ENCODE peak calls at places on chromosomes 3 and 15, in seven cellular contexts. N, Y, F, Z, P, L and Q are unnamed samples.

GRCh38 chr3:127480196-127480933 is 110.2 kb downstream of the TPRA1 start:
- DNase-seq in N (no peak), Y (no peak), F (no peak), Z (no peak), P (no peak), L (no peak), Q (no peak)

GRCh38 chr3:175335229-175335628 is 476.1 kb downstream of the NAALADL2 start:
- DNase-seq in N (peak; percentile 14), Y (peak; percentile 84), F (no peak), Z (peak; percentile 51), P (no peak), L (no peak), Q (no peak)

GRCh38 chr3:1583044-1583443 is 490.2 kb downstream of the CNTN6 start:
- DNase-seq in N (no peak), Y (no peak), F (no peak), Z (no peak), P (no peak), L (no peak), Q (no peak)

GRCh38 chr15:36778516-36778915 is 199.1 kb downstream of the CDIN1 start:
- DNase-seq in N (no peak), Y (no peak), F (no peak), Z (peak; percentile 81), P (no peak), L (no peak), Q (no peak)

GRCh38 chr3:29697989-29698388 is 417.1 kb downstream of the RBMS3 start:
- DNase-seq in N (peak; percentile 63), Y (no peak), F (no peak), Z (peak; percentile 58), P (no peak), L (no peak), Q (no peak)

GRCh38 chr15:75640483-75641175 is 605 bp upstream of the IMP3 start:
- DNase-seq in N (peak; percentile 50), Y (peak; percentile 20), F (no peak), Z (peak; percentile 45), P (no peak), L (no peak), Q (peak; percentile 53)

GRCh38 chr3:59126436-59126835 is 76.6 kb upstream of the CFAP20DC start:
- DNase-seq in N (no peak), Y (no peak), F (no peak), Z (no peak), P (no peak), L (no peak), Q (no peak)

GRCh38 chr3:194598771-194599557 is 34.3 kb downstream of the TMEM44 start:
- DNase-seq in N (peak; percentile 95), Y (no peak), F (no peak), Z (peak; percentile 88), P (no peak), L (no peak), Q (no peak)

GRCh38 chr3:71143493-71143892 is 440.0 kb downstream of the FOXP1 start:
- DNase-seq in N (no peak), Y (no peak), F (no peak), Z (no peak), P (no peak), L (no peak), Q (no peak)

DNA sequence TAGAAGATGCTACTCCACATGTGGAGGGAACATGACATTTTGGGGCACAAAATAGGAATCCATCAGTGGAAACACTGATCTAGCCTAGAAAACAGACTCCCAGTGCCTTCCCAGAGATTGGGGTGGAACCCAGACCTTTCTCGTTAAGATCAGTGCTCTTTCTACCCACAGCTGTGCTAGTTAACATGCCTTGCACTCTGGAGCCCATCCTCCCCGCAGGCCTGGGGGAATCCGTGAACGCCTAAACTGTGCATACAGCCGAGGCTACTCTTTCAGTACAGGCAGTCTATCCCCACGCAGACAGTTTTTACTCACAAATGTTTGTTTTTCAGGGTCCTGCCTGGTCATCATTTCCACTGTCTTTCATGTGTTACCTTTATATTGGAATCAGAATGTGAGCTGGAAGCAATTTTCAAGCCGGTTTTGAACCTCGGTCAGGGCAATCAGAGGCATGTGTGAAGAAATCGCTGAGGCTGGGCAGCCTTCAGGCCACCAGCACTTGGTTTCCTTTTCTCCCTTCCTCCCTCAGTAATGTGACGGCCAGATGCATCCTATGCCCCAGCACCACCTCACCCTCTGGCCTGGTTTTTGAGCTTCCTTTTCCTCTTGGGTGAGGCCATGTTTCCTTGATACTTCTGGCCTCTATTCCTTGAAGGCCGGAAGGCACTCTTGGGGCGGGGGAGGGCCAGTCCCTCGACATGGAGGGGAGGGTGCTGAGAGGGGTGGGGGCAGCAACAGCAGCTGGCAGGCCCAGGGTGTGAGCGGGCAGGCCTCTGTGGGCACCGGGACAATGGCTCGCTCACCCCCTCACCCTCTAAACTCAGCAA is 123.6 kb upstream of the GALNT15 start:
- DNase-seq in N (no peak), Y (no peak), F (no peak), Z (no peak), P (no peak), L (no peak), Q (no peak)
- H3K9ac ChIP-seq in N (peak overlapping the region; percentile 55), Y (no peak overlapping the region), F (no peak overlapping the region), Z (no peak overlapping the region), P (no peak overlapping the region), L (no peak overlapping the region), Q (no peak overlapping the region)

GRCh38 chr3:139528281-139528680 is 11.3 kb downstream of the RBP1 start:
- DNase-seq in N (no peak), Y (no peak), F (no peak), Z (no peak), P (no peak), L (no peak), Q (no peak)

GRCh38 chr3:139528924-139529323 is 10.6 kb downstream of the RBP1 start:
- DNase-seq in N (no peak), Y (no peak), F (no peak), Z (no peak), P (no peak), L (no peak), Q (no peak)

GRCh38 chr3:139532996-139533395 is 6.5 kb downstream of the RBP1 start:
- DNase-seq in N (no peak), Y (no peak), F (peak; percentile 29), Z (peak; percentile 5), P (no peak), L (no peak), Q (no peak)

GRCh38 chr3:139529624-139530023 is 9.9 kb downstream of the RBP1 start:
- DNase-seq in N (no peak), Y (no peak), F (no peak), Z (no peak), P (no peak), L (no peak), Q (peak; percentile 18)

DNA sequence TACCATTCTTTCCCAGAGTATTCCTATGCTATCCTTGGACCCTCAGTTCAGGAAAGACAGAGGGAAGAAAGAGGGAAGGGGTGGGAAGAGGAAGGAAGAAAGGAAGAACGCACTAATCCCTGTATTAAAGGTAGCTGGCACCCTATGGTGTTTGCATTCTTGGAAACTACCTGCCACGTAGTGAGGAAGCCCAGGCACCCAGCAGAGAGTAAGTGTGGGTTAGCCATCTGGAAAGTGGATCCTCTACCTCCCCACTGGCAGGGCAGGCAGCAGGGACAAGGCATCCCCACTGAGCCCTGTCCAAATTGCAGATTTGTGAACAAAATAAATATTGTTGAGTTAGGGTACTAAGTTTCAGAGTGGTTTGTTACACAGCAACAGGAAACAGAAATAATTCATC is 8.8 kb downstream of the RBP1 start:
- DNase-seq in N (no peak), Y (no peak), F (no peak), Z (no peak), P (no peak), L (no peak), Q (no peak)
- H3K18ac ChIP-seq in N (no peak overlapping the region), Y (no peak overlapping the region), F (no peak overlapping the region), Z (no peak overlapping the region), P (no peak overlapping the region), L (no peak overlapping the region), Q (no peak overlapping the region)

GRCh38 chr15:40539030-40539429 is 25.8 kb downstream of the CCDC32 start:
- DNase-seq in N (no peak), Y (no peak), F (no peak), Z (no peak), P (no peak), L (no peak), Q (peak; percentile 23)

GRCh38 chr15:40545457-40545856 is 19.4 kb downstream of the CCDC32 start:
- DNase-seq in N (no peak), Y (no peak), F (no peak), Z (no peak), P (no peak), L (no peak), Q (peak; percentile 20)

GRCh38 chr15:40543082-40543481 is 21.8 kb downstream of the CCDC32 start:
- DNase-seq in N (no peak), Y (no peak), F (no peak), Z (no peak), P (no peak), L (no peak), Q (no peak)

GRCh38 chr15:40543631-40544294 is 21.1 kb downstream of the CCDC32 start:
- DNase-seq in N (peak; percentile 18), Y (no peak), F (no peak), Z (no peak), P (no peak), L (no peak), Q (no peak)
- H3K9ac ChIP-seq in N (no peak overlapping the region), Y (no peak overlapping the region), F (peak overlapping the region; percentile 22), Z (no peak overlapping the region), P (no peak overlapping the region), L (no peak overlapping the region), Q (no peak overlapping the region)

GRCh38 chr3:100954990-100955389 is 38.2 kb downstream of the ABI3BP start:
- DNase-seq in N (peak; percentile 70), Y (peak; percentile 44), F (no peak), Z (peak; percentile 97), P (no peak), L (no peak), Q (no peak)

GRCh38 chr3:100957407-100958100 is 35.7 kb downstream of the ABI3BP start:
- DNase-seq in N (no peak), Y (no peak), F (no peak), Z (peak; percentile 50), P (no peak), L (no peak), Q (no peak)

GRCh38 chr3:100956276-100956675 is 36.9 kb downstream of the ABI3BP start:
- DNase-seq in N (no peak), Y (no peak), F (no peak), Z (no peak), P (no peak), L (no peak), Q (no peak)

GRCh38 chr3:100953103-100953502 is 40.1 kb downstream of the ABI3BP start:
- DNase-seq in N (no peak), Y (no peak), F (no peak), Z (no peak), P (no peak), L (no peak), Q (no peak)

GRCh38 chr3:100954199-100954935 is 38.9 kb downstream of the ABI3BP start:
- DNase-seq in N (no peak), Y (peak; percentile 26), F (no peak), Z (peak; percentile 47), P (no peak), L (no peak), Q (no peak)
- H3K18ac ChIP-seq in N (no peak overlapping the region), Y (no peak overlapping the region), F (no peak overlapping the region), Z (peak overlapping the region; percentile 37), P (no peak overlapping the region), L (no peak overlapping the region), Q (no peak overlapping the region)

DNA sequence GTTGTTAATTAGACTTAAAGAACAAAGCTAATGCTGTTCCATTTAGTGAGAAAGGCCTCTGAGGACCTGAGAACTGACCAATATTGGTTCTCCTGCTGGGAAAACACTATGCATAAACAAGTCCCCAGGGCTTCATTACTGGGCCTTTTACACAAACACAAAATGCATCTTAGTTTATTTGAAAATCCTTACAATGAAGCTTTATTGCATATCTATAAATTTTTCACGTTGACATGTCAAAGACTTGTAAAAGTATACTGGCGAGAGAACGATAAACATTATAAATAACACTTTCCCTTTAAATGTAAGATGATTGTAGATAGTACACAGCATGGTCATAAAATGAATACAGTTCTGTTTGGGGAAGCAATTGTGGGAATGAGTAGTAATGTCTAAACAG is 151.7 kb downstream of the ROBO2 start:
- DNase-seq in N (no peak), Y (no peak), F (no peak), Z (no peak), P (no peak), L (no peak), Q (peak; percentile 4)
- H3K9ac ChIP-seq in N (no peak overlapping the region), Y (no peak overlapping the region), F (no peak overlapping the region), Z (no peak overlapping the region), P (no peak overlapping the region), L (no peak overlapping the region), Q (no peak overlapping the region)